ENCODE peak calls at places on chromosomes 4 and X, in four cellular contexts. D is cardiac fibroblast, H is transverse colon, I is A549. S is an unnamed sample.

GRCh38 chr4:141130947-141131545 is 2.2 kb downstream of the RNF150 start:
- DNase-seq in I (no peak), D (no peak), H (no peak), S (no peak)

GRCh38 chr4:26860922-26861433 is 337 bp downstream of the STIM2 start:
- DNase-seq in H (peak), D (peak), I (no peak), S (peak)

GRCh38 chr4:23717528-23718248 is 172.2 kb downstream of the PPARGC1A start:
- DNase-seq in H (peak), I (peak), D (peak), S (peak)

GRCh38 chr4:153873741-153874140 is 84.9 kb upstream of the SFRP2 start:
- DNase-seq in I (no peak), H (no peak), D (no peak), S (no peak)

GRCh38 chrX:53288173-53288572 is 6.8 kb upstream of the IQSEC2 start:
- DNase-seq in I (no peak), H (no peak), D (peak), S (peak)

GRCh38 chr4:52588771-52589591 is 70.1 kb downstream of the USP46 start:
- DNase-seq in D (peak), I (no peak), H (no peak), S (peak)

GRCh38 chr4:88609387-88609786 is 17.1 kb downstream of the HERC3 start:
- DNase-seq in H (no peak), D (no peak), I (no peak), S (peak)

GRCh38 chr4:54659213-54660144 is 1.7 kb downstream of the KIT start:
- DNase-seq in D (peak), H (no peak), I (no peak), S (peak)

GRCh38 chr4:77158487-77158861 is 1.5 kb downstream of the CCNG2 start:
- DNase-seq in D (no peak), I (no peak), H (no peak), S (peak)

GRCh38 chr4:6268650-6269399 is 825 bp upstream of the WFS1 start:
- DNase-seq in H (no peak), D (no peak), I (no peak), S (no peak)

DNA sequence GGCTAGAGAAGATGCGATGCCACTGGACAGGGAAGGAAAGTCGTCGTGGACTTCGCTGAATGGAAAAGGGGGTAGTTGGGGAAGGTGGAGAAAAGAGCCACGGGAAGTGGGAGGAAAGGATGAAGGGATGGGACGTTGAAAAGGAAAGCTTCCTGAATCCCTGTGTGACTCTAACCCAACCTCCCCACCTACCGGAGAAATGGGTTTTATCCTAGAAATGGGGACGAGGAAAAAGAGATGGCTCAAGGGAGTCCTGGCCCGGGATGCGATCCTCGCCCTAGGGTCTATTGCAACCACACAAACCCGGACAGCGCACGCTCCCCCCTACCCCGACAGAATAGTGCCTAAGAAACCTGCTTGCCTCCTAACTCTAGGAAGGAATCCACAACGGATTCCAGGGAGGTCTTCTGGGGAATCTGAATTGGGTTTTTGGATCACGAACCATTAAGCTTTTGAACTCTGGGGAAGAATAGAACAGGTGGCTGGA is 738 bp upstream of the TSPAN5 start:
- DNase-seq in I (peak), H (no peak), D (peak), S (no peak)
- TF ChIP-seq CTCF in I (no peak), H (no peak), D (peak), S (no peak)

GRCh38 chr4:118834960-118835895 is 698 bp downstream of the SEC24D start:
- DNase-seq in D (peak), H (peak), I (peak), S (peak)
- H3K4me3 ChIP-seq in D (peak), H (peak), I (peak), S (peak)

GRCh38 chr4:82551734-82552133 is 10.1 kb downstream of the TMEM150C start:
- DNase-seq in H (no peak), I (no peak), D (no peak), S (no peak)

GRCh38 chr4:82560853-82561744 is 689 bp downstream of the TMEM150C start:
- DNase-seq in H (peak), D (no peak), I (no peak), S (peak)

GRCh38 chr4:82553020-82553419 is 8.8 kb downstream of the TMEM150C start:
- DNase-seq in D (no peak), H (no peak), I (no peak), S (no peak)

GRCh38 chr4:82559735-82560120 is 2.1 kb downstream of the TMEM150C start:
- DNase-seq in I (no peak), D (no peak), H (no peak), S (no peak)

GRCh38 chr4:82555279-82555678 is 6.5 kb downstream of the TMEM150C start:
- DNase-seq in I (no peak), D (no peak), H (no peak), S (no peak)
- TF ChIP-seq CTCF in I (no peak), D (no peak), H (no peak), S (no peak)

DNA sequence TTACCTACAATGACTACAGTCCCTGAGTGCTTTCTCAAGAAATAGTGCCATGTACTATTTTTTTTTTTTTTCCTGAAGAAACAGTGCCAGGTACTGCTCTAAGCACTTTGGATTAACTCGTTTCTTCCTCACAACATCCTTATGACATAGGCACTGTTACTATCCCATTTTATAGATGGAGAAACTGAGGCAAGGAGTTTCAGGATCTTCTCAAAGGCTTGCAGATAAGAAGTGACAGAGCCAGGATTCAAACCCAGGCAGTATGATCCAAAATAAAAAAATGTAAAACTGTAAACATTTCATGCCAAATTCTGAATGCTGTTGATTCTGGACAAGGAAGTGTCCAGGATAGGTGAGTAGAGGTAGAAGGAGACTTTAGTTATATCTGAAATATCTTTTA is 1.1 kb downstream of the FANCB start:
- DNase-seq in D (no peak), I (no peak), H (no peak), S (no peak)
- H3K4me3 ChIP-seq in D (peak), I (no peak), H (no peak), S (no peak)

S was measured in foreskin fibroblast.